ENCODE peak calls at places on chromosome 22, in four cellular contexts. F is hepatocyte, Y is IMR-90, Z is heart left ventricle. M is an unnamed sample.

GRCh38 chr22:49449811-49450386 is 377.8 kb downstream of the BRD1 start:
- DNase-seq in F (peak), Y (no peak), Z (no peak), M (no peak)

GRCh38 chr22:49951986-49952896 is 8.3 kb upstream of the PIM3 start:
- DNase-seq in F (peak), Y (peak), Z (no peak), M (no peak)

GRCh38 chr22:49768077-49768476 is 59.6 kb downstream of the BRD1 start:
- DNase-seq in F (no peak), Y (no peak), Z (no peak), M (no peak)

GRCh38 chr22:35638408-35638807 is 9.8 kb upstream of the APOL6 start:
- DNase-seq in F (peak), Y (peak), Z (peak), M (no peak)

GRCh38 chr22:46593211-46593676 is 26.9 kb upstream of the GRAMD4 start:
- DNase-seq in F (no peak), Y (no peak), Z (peak), M (peak)

GRCh38 chr22:45868586-45869443 is 108.1 kb downstream of the WNT7B start:
- DNase-seq in F (no peak), Y (no peak), Z (no peak), M (peak)

GRCh38 chr22:50280708-50281383 is 10.7 kb upstream of the MAPK11 start:
- DNase-seq in F (no peak), Y (no peak), Z (no peak), M (no peak)

GRCh38 chr22:24772493-24773220 is 1.9 kb downstream of the PIWIL3 start:
- DNase-seq in F (peak), Y (peak), Z (no peak), M (no peak)

GRCh38 chr22:20129747-20130014 is 1.9 kb upstream of the ZDHHC8 start:
- DNase-seq in F (no peak), Y (no peak), Z (no peak), M (no peak)

GRCh38 chr22:20128619-20128901 is 3.0 kb upstream of the ZDHHC8 start:
- DNase-seq in F (no peak), Y (no peak), Z (no peak), M (no peak)

GRCh38 chr22:20127869-20128618 is 3.6 kb upstream of the ZDHHC8 start:
- DNase-seq in F (no peak), Y (no peak), Z (no peak), M (no peak)

GRCh38 chr22:20130319-20130718 is 1.3 kb upstream of the ZDHHC8 start:
- DNase-seq in F (no peak), Y (no peak), Z (no peak), M (no peak)

GRCh38 chr22:20128902-20129746 is 2.5 kb upstream of the ZDHHC8 start:
- DNase-seq in F (no peak), Y (peak), Z (no peak), M (no peak)
- TF ChIP-seq CTCF in F (peak), Y (peak), Z (peak), M (peak)

GRCh38 chr22:34019190-34019845 is 99.0 kb upstream of the LARGE1 start:
- DNase-seq in F (no peak), Y (no peak), Z (no peak), M (no peak)
- TF ChIP-seq CTCF in F (no peak), Y (no peak), Z (no peak), M (no peak)

GRCh38 chr22:22710719-22711531 is 66.5 kb downstream of the GGTLC2 start:
- DNase-seq in F (peak), Y (peak), Z (peak), M (peak)

GRCh38 chr22:22712092-22712658 is 67.8 kb downstream of the GGTLC2 start:
- DNase-seq in F (no peak), Y (no peak), Z (no peak), M (no peak)

GRCh38 chr22:22712666-22713365 is 68.4 kb downstream of the GGTLC2 start:
- DNase-seq in F (no peak), Y (no peak), Z (no peak), M (no peak)

GRCh38 chr22:22711532-22711913 is 67.1 kb downstream of the GGTLC2 start:
- DNase-seq in F (no peak), Y (no peak), Z (no peak), M (no peak)

DNA sequence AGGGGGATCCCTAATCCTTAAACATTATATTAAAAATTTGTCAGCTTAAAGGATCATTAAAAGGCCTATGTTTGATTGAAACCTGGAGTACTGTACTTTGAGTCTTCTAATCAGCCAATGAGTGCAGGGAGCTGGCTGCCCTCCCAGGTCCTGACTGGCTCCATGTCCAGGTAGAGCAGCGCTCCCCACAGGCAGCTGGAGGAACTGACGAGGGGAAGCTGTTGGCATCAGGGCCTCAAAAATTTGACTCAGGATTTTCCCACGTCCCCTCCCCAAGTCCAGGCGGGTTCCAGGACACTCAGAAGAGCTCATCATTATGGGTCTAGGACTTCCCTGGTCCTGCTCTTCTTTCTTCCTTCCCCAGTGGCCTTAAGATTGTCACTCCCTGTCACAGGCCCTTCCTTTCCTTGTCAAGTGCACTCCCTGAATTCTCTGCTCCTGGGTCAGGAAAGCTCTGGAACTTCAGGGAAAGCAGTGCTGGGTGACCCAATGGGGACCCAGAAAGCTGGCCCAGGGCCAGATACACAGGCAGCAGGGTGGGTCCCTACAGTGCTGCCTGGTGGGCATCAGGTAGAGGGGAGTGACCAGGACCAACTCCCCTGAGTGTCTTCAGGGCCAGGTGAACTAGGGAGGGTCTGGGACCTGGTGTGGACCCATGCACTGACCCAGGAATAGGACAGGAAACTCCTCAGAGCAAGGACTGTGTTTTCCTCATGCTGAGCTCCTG is 65.5 kb downstream of the GGTLC2 start:
- DNase-seq in F (no peak), Y (no peak), Z (no peak), M (no peak)
- TF ChIP-seq CTCF in F (no peak), Y (peak), Z (no peak), M (peak)

GRCh38 chr22:17939011-17939410 is 85.3 kb downstream of the MICAL3 start:
- DNase-seq in F (no peak), Y (no peak), Z (no peak), M (no peak)
- TF ChIP-seq CTCF in F (no peak), Y (no peak), Z (no peak), M (no peak)

GRCh38 chr22:39384750-39385480 is 14.7 kb upstream of the TAB1 start:
- DNase-seq in F (peak), Y (peak), Z (no peak), M (peak)
- TF ChIP-seq CTCF in F (peak), Y (peak), Z (no peak), M (no peak)

GRCh38 chr22:27195104-27195503 is 537.7 kb downstream of the MIAT start:
- DNase-seq in F (no peak), Y (peak), Z (no peak), M (no peak)
- TF ChIP-seq CTCF in F (no peak), Y (no peak), Z (no peak), M (no peak)

DNA sequence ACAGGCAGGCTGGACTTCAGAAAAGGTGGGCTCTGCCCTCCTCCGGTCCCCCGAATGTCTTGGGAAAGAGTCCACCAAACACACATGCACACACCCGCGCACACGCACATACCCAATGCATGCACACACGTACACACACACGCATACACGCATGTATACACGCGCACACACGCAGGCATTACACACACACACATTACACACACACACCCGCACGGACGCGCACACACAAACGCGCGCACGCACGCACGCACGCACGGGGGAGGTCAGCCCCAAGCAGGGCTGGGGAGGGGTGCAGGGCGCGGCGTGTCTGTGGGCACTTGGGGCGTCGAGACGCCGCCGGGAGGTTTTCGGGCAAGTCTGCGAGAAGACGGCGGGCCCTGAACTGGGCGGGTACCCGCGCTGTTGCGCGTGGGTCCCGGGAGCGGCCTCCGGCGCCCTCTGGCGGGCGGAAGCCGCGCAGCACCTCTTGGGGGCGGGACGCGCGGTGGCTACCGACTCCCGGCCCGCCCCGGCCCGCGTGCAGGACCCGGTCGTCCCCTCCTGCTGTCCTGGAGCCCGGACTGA is 3.5 kb downstream of the SEPTIN5 start:
- DNase-seq in F (peak), Y (peak), Z (peak), M (peak)
- TF ChIP-seq CTCF in F (peak), Y (peak), Z (peak), M (peak)

DNA sequence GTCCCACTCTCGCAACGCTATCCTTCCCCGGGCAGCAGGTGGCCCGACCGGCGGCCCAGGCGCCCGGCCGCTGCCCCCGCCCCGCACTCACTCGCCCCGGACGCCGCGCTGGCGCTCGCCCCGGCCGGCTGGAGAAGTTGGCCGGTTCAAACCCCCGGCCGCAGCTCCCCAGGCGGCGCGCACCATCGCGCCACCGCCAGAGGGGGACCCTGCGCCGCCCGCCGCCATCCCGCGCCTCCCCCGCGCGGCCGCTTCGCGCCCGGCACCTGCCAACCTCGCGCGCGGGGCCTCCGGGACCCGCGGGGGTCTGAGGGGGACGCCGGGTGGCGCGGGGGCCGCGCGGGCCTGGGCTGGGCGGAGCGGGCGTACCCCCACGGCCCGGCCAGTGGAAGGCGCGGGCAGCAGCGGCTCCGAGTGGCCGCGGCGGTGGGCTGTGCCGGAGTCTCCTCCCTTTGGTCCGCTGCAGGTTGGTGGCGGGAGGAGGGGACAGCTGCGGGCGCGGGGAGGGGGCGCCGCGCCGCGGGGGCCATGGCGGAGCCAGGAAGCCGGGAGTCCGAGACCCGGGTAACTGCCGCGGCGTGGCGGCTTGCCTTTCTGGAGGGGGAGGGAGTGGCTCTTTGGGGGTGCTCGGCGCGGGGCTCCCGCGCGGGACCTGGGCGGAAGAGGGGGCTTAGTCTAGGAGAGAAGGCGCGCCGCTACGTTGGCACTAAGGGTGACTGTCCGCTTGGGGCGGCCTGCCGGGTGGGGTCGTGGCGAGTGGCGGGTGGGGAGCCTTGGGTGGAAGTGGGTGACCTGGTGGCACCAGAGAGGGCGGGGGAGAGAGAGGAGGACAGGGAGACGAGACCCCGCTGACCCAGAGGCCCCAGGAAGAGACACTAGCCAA is at the start of the genes MPST and TST:
- DNase-seq in F (peak), Y (peak), Z (peak), M (peak)
- TF ChIP-seq CTCF in F (no peak), Y (peak), Z (no peak), M (no peak)

GRCh38 chr22:17217179-17217578 is 2.1 kb downstream of the ADA2 start:
- DNase-seq in F (no peak), Y (no peak), Z (no peak), M (no peak)
- TF ChIP-seq CTCF in F (no peak), Y (no peak), Z (no peak), M (no peak)

M was measured in GM10248.